ENCODE peak calls at places on chromosome 5, in ten cellular contexts. T is iPS DF 6.9, N is EH, Y is NCI-H2081, P is stomach, L is iris pigment epithelial cell, M is HEK293T, I is activated T-cell treated with anti-CD3 and anti-CD28 coated beads for 4 hours, X is NCI-H1436 treated with DMSO at 0.1 percent for 48 hours, E is HuH-7. Z is an unnamed sample.

GRCh38 chr5:100900796-100901731 is 2.0 kb downstream of the ST8SIA4 start:
- DNase-seq in Y (peak; percentile 15), M (peak; percentile 45), I (peak; percentile 85), P (peak; percentile 70), X (no peak), T (no peak), L (peak; percentile 56), N (peak; percentile 7), E (no peak), Z (peak; percentile 96)

GRCh38 chr5:165805756-165806155 is 2300.3 kb downstream of the MAT2B start:
- DNase-seq in E (peak; percentile 5), N (no peak), T (peak; percentile 33), Y (no peak), I (no peak), X (no peak), M (peak; percentile 6), L (no peak), P (no peak), Z (no peak)

GRCh38 chr5:151647320-151647861 is 39.3 kb downstream of the SPARC start:
- DNase-seq in I (no peak), L (no peak), X (no peak), M (no peak), T (no peak), E (no peak), N (no peak), P (no peak), Y (no peak), Z (no peak)

GRCh38 chr5:139574641-139575312 is 13.6 kb downstream of the UBE2D2 start:
- DNase-seq in N (peak; percentile 48), M (peak; percentile 53), X (no peak), E (no peak), I (no peak), P (no peak), T (no peak), Y (no peak), L (peak; percentile 51), Z (no peak)

GRCh38 chr5:152592416-152592815 is 187.3 kb upstream of the NMUR2 start:
- DNase-seq in E (no peak), M (no peak), N (no peak), Y (no peak), X (no peak), P (no peak), I (no peak), L (no peak), T (no peak), Z (no peak)

GRCh38 chr5:126777257-126777973 is 479 bp downstream of the LMNB1 start:
- DNase-seq in X (no peak), T (no peak), P (peak; percentile 65), M (peak; percentile 23), I (peak; percentile 30), E (no peak), Y (peak; percentile 18), L (peak; percentile 71), N (peak; percentile 70), Z (peak; percentile 47)

GRCh38 chr5:74916831-74917710 is 50.9 kb upstream of the FAM169A start:
- DNase-seq in T (no peak), Y (no peak), M (no peak), P (peak; percentile 40), N (peak; percentile 62), E (peak; percentile 62), L (peak; percentile 66), X (no peak), I (no peak), Z (no peak)

GRCh38 chr5:154714271-154714986 is 40.7 kb upstream of the LARP1 start:
- DNase-seq in E (peak; percentile 50), Y (no peak), T (no peak), X (no peak), M (no peak), I (no peak), L (peak; percentile 79), P (peak; percentile 46), N (peak; percentile 76), Z (no peak)

GRCh38 chr5:123549256-123549904 is 37.4 kb downstream of the CSNK1G3 start:
- DNase-seq in P (no peak), X (no peak), E (no peak), I (peak; percentile 30), L (no peak), Y (no peak), M (no peak), N (no peak), T (no peak), Z (no peak)

GRCh38 chr5:178460598-178461425 is 129.4 kb downstream of the COL23A1 start:
- DNase-seq in L (peak; percentile 42), T (peak; percentile 54), E (peak; percentile 80), M (peak; percentile 92), N (no peak), P (peak; percentile 77), I (no peak), X (no peak), Y (no peak), Z (no peak)

GRCh38 chr5:103411721-103412120 is 150.9 kb downstream of the NUDT12 start:
- DNase-seq in E (no peak), Y (no peak), X (no peak), L (no peak), N (no peak), M (no peak), I (no peak), T (no peak), P (no peak), Z (no peak)

GRCh38 chr5:177959315-177959714 is 36.7 kb downstream of the PROP1 start:
- DNase-seq in L (no peak), P (no peak), N (no peak), E (no peak), Y (no peak), M (no peak), T (no peak), I (no peak), X (no peak), Z (no peak)

GRCh38 chr5:69468631-69469030 is 24.0 kb upstream of the OCLN start:
- DNase-seq in Y (no peak), T (no peak), P (no peak), L (no peak), I (no peak), X (no peak), N (no peak), E (no peak), M (no peak), Z (no peak)

GRCh38 chr5:132876020-132876759 is 2.7 kb downstream of the LEAP2 start:
- DNase-seq in L (peak; percentile 62), P (no peak), E (no peak), Y (no peak), M (no peak), T (no peak), X (no peak), I (no peak), N (peak; percentile 76), Z (no peak)

GRCh38 chr5:15835514-15835913 is 335.5 kb downstream of the FBXL7 start:
- DNase-seq in L (peak; percentile 33), X (no peak), E (no peak), Y (no peak), I (no peak), P (no peak), T (no peak), N (peak; percentile 71), M (no peak), Z (no peak)